ENCODE peak calls at places on chromosomes 4 and X, in nine cellular contexts. D is left ventricle myocardium superior; Z is suprapubic skin; W is naive thymus-derived CD8-positive, alpha-beta T cell; I is AG08396; A is G401; H is germinal center; G is activated naive CD8-positive, alpha-beta T cell treated with anti-CD3 and anti-CD28 coated beads, Interleukin-2, amount 50 U/mL, for 24 hours; B is Caco-2. T is an unnamed sample.
A peak's percentile ranks its signal among the peaks of the same experiment; 100 is the strongest.

GRCh38 chrX:72366746-72367145 is 61.0 kb upstream of the CITED1 start:
- DNase-seq in G (no peak), I (no peak), A (no peak), W (no peak), B (no peak), H (no peak), D (no peak), Z (no peak), T (no peak)

GRCh38 chr4:140581078-140581477 is 12.3 kb upstream of the UCP1 start:
- DNase-seq in Z (no peak), B (no peak), A (no peak), D (no peak), G (no peak), W (no peak), I (no peak), H (no peak), T (no peak)

GRCh38 chr4:110620352-110621327 is 2.2 kb downstream of the PITX2 start:
- DNase-seq in H (peak; percentile 23), Z (no peak), A (no peak), W (no peak), D (no peak), I (no peak), G (no peak), B (peak; percentile 81), T (no peak)

GRCh38 chrX:24693453-24694202 is at the start of gene POLA1:
- DNase-seq in B (peak; percentile 96), I (peak; percentile 91), A (peak; percentile 92), H (peak; percentile 83), Z (peak; percentile 91), W (peak; percentile 29), G (peak; percentile 82), D (peak; percentile 94), T (peak; percentile 68)

GRCh38 chr4:101205878-101206277 is 141.4 kb downstream of the PPP3CA start:
- DNase-seq in B (no peak), Z (no peak), H (no peak), G (peak; percentile 39), W (peak; percentile 6), D (no peak), A (peak; percentile 41), I (no peak), T (peak; percentile 41)

GRCh38 chrX:110341189-110342035 is 17.2 kb upstream of the RTL9 start:
- DNase-seq in Z (no peak), D (no peak), I (peak; percentile 6), A (no peak), B (no peak), G (no peak), W (no peak), H (no peak), T (no peak)

GRCh38 chrX:106987488-106987887 is 12.5 kb downstream of the MORC4 start:
- DNase-seq in A (no peak), Z (no peak), H (no peak), B (no peak), G (no peak), W (no peak), D (no peak), I (no peak), T (no peak)

GRCh38 chrX:926991-927390 is 285.5 kb downstream of the CRLF2 start:
- DNase-seq in I (no peak), B (no peak), D (no peak), G (no peak), Z (no peak), W (no peak), H (no peak), A (no peak), T (no peak)

GRCh38 chr4:30056016-30056415 is 664.2 kb upstream of the PCDH7 start:
- DNase-seq in D (no peak), B (no peak), Z (no peak), A (no peak), I (no peak), W (no peak), G (no peak), H (no peak), T (no peak)

GRCh38 chrX:43861750-43862149 is 20.5 kb downstream of the MAOB start:
- DNase-seq in H (no peak), I (no peak), A (no peak), Z (no peak), B (no peak), G (no peak), W (no peak), D (no peak), T (no peak)

GRCh38 chr4:174460684-174461083 is 61.6 kb downstream of the HPGD start:
- DNase-seq in I (no peak), G (no peak), Z (no peak), W (no peak), H (no peak), B (no peak), D (no peak), A (no peak), T (no peak)

GRCh38 chr4:40675166-40675565 is 45.5 kb upstream of the RBM47 start:
- DNase-seq in W (no peak), I (no peak), D (no peak), B (no peak), Z (no peak), A (no peak), G (no peak), H (no peak), T (no peak)

GRCh38 chrX:51182545-51182944 is 150.1 kb upstream of the NUDT10 start:
- DNase-seq in I (no peak), W (no peak), G (no peak), A (no peak), D (no peak), H (peak; percentile 2), Z (no peak), B (no peak), T (no peak)

GRCh38 chrX:155886409-155886808 is 5.3 kb downstream of the VAMP7 start:
- DNase-seq in I (no peak), B (no peak), D (no peak), G (no peak), A (no peak), H (no peak), W (no peak), Z (no peak), T (no peak)

GRCh38 chrX:121238093-121238492 is 190.7 kb downstream of the GLUD2 start:
- DNase-seq in A (no peak), I (no peak), W (no peak), D (no peak), G (no peak), H (no peak), B (no peak), Z (no peak), T (no peak)

GRCh38 chrX:110015027-110015426 is 12.1 kb downstream of the TMEM164 start:
- DNase-seq in Z (no peak), W (no peak), H (no peak), I (no peak), A (no peak), G (no peak), B (no peak), D (no peak), T (no peak)

GRCh38 chrX:105211051-105211575 is 9.4 kb downstream of the TEX13A start:
- DNase-seq in H (no peak), G (no peak), D (no peak), W (no peak), B (no peak), I (no peak), Z (no peak), A (no peak), T (no peak)

GRCh38 chr4:7778524-7779193 is 161.0 kb downstream of the AFAP1 start:
- DNase-seq in I (peak; percentile 56), G (no peak), D (no peak), W (no peak), A (no peak), B (no peak), Z (no peak), H (no peak), T (no peak)

GRCh38 chr4:120821986-120822385 is 100.5 kb downstream of the PRDM5 start:
- DNase-seq in Z (no peak), B (no peak), A (peak; percentile 17), H (no peak), I (no peak), D (no peak), W (no peak), G (no peak), T (no peak)

GRCh38 chr4:105306158-105306781 is 159.6 kb downstream of the TET2 start:
- DNase-seq in A (no peak), W (no peak), G (peak; percentile 59), Z (no peak), H (peak; percentile 25), I (no peak), D (peak; percentile 23), B (no peak), T (peak; percentile 18)

GRCh38 chr4:121150486-121150885 is 13.6 kb downstream of the TNIP3 start:
- DNase-seq in A (no peak), I (no peak), G (no peak), B (no peak), D (no peak), Z (no peak), W (no peak), H (no peak), T (no peak)

GRCh38 chr4:70564033-70564432 is 28.0 kb upstream of the AMBN start:
- DNase-seq in D (no peak), G (no peak), B (peak; percentile 80), A (no peak), Z (no peak), I (no peak), H (no peak), W (no peak), T (no peak)

GRCh38 chr4:19623866-19624265 is 627.8 kb upstream of the SLIT2 start:
- DNase-seq in B (no peak), Z (no peak), D (no peak), A (no peak), H (no peak), I (no peak), G (no peak), W (no peak), T (no peak)

GRCh38 chr4:141132689-141133145 is 552 bp downstream of the RNF150 start:
- DNase-seq in A (peak; percentile 55), W (no peak), H (peak; percentile 26), G (no peak), I (peak; percentile 74), D (peak; percentile 74), Z (no peak), B (no peak), T (no peak)

GRCh38 chr4:42750091-42750490 is 93.2 kb upstream of the ATP8A1 start:
- DNase-seq in I (no peak), H (peak; percentile 4), A (peak; percentile 10), W (peak; percentile 52), D (no peak), B (no peak), Z (no peak), G (peak; percentile 8), T (peak; percentile 28)

GRCh38 chrX:9482408-9482807 is 17.6 kb downstream of the TBL1X start:
- DNase-seq in G (no peak), I (no peak), H (no peak), D (no peak), A (no peak), B (no peak), W (no peak), Z (no peak), T (no peak)

GRCh38 chrX:39654183-39654925 is 443.4 kb downstream of the BCOR start:
- DNase-seq in D (no peak), W (no peak), H (no peak), G (no peak), I (no peak), B (no peak), Z (no peak), A (no peak), T (no peak)

GRCh38 chrX:132034648-132035047 is 11.5 kb downstream of the STK26 start:
- DNase-seq in Z (no peak), D (no peak), G (no peak), A (no peak), H (no peak), W (no peak), I (no peak), B (no peak), T (no peak)

GRCh38 chrX:13360146-13360545 is 40.3 kb upstream of the ATXN3L start:
- DNase-seq in H (peak; percentile 4), D (peak; percentile 47), B (no peak), G (no peak), I (no peak), Z (no peak), W (no peak), A (peak; percentile 64), T (no peak)

GRCh38 chrX:125326599-125326998 is 6.9 kb downstream of the TEX13C start:
- DNase-seq in I (no peak), D (no peak), A (no peak), W (no peak), B (no peak), Z (no peak), H (no peak), G (no peak), T (no peak)

GRCh38 chrX:8037593-8038348 is 110.6 kb upstream of the PNPLA4 start:
- DNase-seq in A (no peak), W (no peak), H (no peak), D (no peak), Z (no peak), B (no peak), I (no peak), G (no peak), T (peak; percentile 7)